ENCODE peak calls at places on chromosome 19, in nine cellular contexts. I, B, T, A, Y, Q, X, C and S are unnamed samples.

GRCh38 chr19:35044317-35045117 is 3.0 kb downstream of the HPN start:
- DNase-seq in X (peak; percentile 18), Q (peak; percentile 66), B (peak; percentile 54), Y (peak; percentile 54), T (peak; percentile 95), A (peak; percentile 62), I (peak; percentile 60), C (no peak), S (peak; percentile 57)

GRCh38 chr19:35911790-35912189 is 3.7 kb upstream of the TYROBP start:
- DNase-seq in I (no peak), Y (no peak), T (no peak), B (no peak), C (no peak), Q (no peak), X (peak; percentile 38), A (no peak), S (no peak)

GRCh38 chr19:6963937-6964336 is 57.3 kb downstream of the MBD3L2B start:
- DNase-seq in A (no peak), C (no peak), B (peak; percentile 33), X (no peak), I (no peak), Y (no peak), Q (no peak), T (no peak), S (no peak)

GRCh38 chr19:29663861-29664752 is 1.2 kb upstream of the PLEKHF1 start:
- DNase-seq in B (no peak), A (no peak), I (no peak), X (peak; percentile 56), Q (no peak), C (no peak), T (no peak), Y (no peak), S (no peak)

GRCh38 chr19:43552616-43553015 is 19.6 kb downstream of the ZNF575 start:
- DNase-seq in Q (no peak), C (no peak), A (no peak), X (no peak), I (no peak), T (no peak), Y (no peak), B (no peak), S (no peak)

GRCh38 chr19:43450545-43450997 is 14.8 kb downstream of the LYPD3 start:
- DNase-seq in X (peak; percentile 75), T (no peak), C (no peak), Q (no peak), I (no peak), B (no peak), A (no peak), Y (no peak), S (peak; percentile 73)

GRCh38 chr19:32349724-32350475 is 4.5 kb downstream of the ZNF507 start:
- DNase-seq in Q (peak; percentile 92), T (no peak), X (no peak), A (no peak), C (no peak), Y (no peak), B (no peak), I (no peak), S (peak; percentile 14)

GRCh38 chr19:36573020-36573947 is at the start of gene ZNF529:
- DNase-seq in A (peak; percentile 90), C (peak; percentile 94), Y (peak; percentile 93), I (peak; percentile 97), B (peak; percentile 91), Q (peak; percentile 82), T (peak; percentile 93), X (peak; percentile 90), S (peak; percentile 88)

GRCh38 chr19:677601-678380 is 1.6 kb downstream of the FSTL3 start:
- DNase-seq in T (peak; percentile 38), I (no peak), A (no peak), X (peak; percentile 65), Q (no peak), B (no peak), C (peak; percentile 79), Y (peak; percentile 57), S (no peak)

GRCh38 chr19:38830039-38830733 is 1.4 kb downstream of the ECH1 start:
- DNase-seq in T (no peak), Q (no peak), C (no peak), I (no peak), B (no peak), A (no peak), Y (no peak), X (peak; percentile 45), S (peak; percentile 80)

GRCh38 chr19:17337675-17338439 is 504 bp downstream of the GTPBP3 start:
- DNase-seq in Q (no peak), I (peak; percentile 63), A (no peak), C (peak; percentile 89), Y (no peak), T (no peak), B (peak; percentile 63), X (no peak), S (no peak)

GRCh38 chr19:55676384-55676783 is 1.4 kb downstream of the EPN1 start:
- DNase-seq in T (no peak), X (peak; percentile 10), B (no peak), Y (no peak), Q (peak; percentile 93), C (no peak), A (no peak), I (no peak), S (peak; percentile 37)

GRCh38 chr19:8731428-8732169 is 10.2 kb downstream of the OR2Z1 start:
- DNase-seq in B (peak; percentile 63), X (no peak), Y (no peak), T (no peak), A (no peak), Q (no peak), I (peak; percentile 3), C (no peak), S (no peak)

DNA sequence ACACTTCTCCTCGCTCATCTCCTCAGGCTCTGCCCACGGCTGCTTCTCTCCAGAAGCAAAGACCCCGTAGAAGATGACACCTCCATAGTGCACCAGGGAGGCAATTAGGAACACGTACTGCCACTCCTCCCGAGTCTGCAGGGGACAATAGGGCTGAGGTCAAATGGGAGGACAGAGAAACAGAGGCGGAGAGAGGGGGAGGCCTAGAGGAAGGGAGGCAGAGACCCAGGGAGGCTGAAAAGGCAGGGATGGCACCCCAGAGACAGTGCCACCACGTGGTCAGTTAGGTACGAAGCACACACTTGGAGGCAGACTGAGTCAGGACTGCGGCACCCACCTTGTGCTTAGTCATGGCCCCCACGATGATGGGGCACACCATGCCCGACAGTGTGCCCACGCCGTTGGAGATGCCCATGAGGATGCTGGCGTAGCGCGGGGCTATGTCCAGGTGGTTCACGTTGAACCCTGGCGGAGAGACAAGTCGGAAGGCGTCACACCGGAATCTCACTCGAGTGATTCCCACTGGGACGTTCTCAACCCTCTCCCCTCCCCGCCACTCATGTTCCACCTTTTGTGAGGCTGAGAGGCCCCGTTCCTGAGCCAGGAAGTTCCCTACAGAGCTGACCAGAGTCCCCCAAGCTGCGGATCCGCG is 5.6 kb downstream of the GFY start:
- DNase-seq in B (peak; percentile 69), C (no peak), Q (no peak), T (no peak), X (no peak), Y (no peak), A (no peak), I (peak; percentile 38), S (no peak)
- TF ChIP-seq CTCF in B (peak; percentile 57), C (no peak), Q (no peak), T (peak; percentile 46), X (no peak), Y (peak; percentile 3), A (no peak), I (peak; percentile 46), S (peak; percentile 16)

GRCh38 chr19:11478167-11479089 is 2.4 kb downstream of the ELAVL3 start:
- DNase-seq in C (no peak), I (no peak), X (no peak), T (no peak), A (no peak), B (no peak), Q (no peak), Y (no peak), S (no peak)

GRCh38 chr19:11480927-11481776 is at the start of gene ELAVL3:
- DNase-seq in A (no peak), Y (no peak), C (peak; percentile 82), Q (no peak), I (peak; percentile 72), B (no peak), T (no peak), X (no peak), S (no peak)

GRCh38 chr19:11480081-11480926 is 542 bp downstream of the ELAVL3 start:
- DNase-seq in I (no peak), X (no peak), T (no peak), Q (no peak), Y (no peak), B (peak; percentile 27), A (no peak), C (peak; percentile 83), S (no peak)

GRCh38 chr19:11479470-11480080 is 1.3 kb downstream of the ELAVL3 start:
- DNase-seq in I (peak; percentile 85), Q (no peak), Y (peak; percentile 67), A (peak; percentile 26), C (peak; percentile 91), B (no peak), X (peak; percentile 15), T (no peak), S (peak; percentile 30)

DNA sequence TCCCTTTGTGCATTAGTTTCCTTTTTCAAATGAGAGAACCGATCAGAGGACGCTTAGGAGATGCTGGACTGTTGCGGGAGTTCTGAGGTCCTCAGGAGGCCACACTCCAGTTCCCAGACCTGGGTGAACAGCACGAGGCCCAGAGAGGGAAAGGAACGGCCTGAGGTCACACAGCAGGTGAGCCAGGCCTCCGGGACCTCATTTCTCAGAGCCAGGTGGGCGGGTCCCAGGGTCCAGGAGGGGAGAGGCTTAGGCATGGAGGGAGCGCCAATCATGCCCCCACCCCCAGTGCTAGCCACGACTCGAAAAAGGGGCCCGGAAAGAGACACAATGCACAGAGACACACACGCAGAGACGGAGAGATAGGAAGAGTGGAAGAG is 1.8 kb downstream of the ELAVL3 start:
- DNase-seq in T (no peak), A (no peak), Y (no peak), C (no peak), B (no peak), Q (no peak), X (no peak), I (no peak), S (no peak)
- H3K4me3 ChIP-seq in T (no peak overlapping the region), A (peak overlapping the region; percentile 11), Y (no peak overlapping the region), C (no peak overlapping the region), B (no peak overlapping the region), Q (no peak overlapping the region), X (no peak overlapping the region), I (peak overlapping the region; percentile 27), S (no peak overlapping the region)

DNA sequence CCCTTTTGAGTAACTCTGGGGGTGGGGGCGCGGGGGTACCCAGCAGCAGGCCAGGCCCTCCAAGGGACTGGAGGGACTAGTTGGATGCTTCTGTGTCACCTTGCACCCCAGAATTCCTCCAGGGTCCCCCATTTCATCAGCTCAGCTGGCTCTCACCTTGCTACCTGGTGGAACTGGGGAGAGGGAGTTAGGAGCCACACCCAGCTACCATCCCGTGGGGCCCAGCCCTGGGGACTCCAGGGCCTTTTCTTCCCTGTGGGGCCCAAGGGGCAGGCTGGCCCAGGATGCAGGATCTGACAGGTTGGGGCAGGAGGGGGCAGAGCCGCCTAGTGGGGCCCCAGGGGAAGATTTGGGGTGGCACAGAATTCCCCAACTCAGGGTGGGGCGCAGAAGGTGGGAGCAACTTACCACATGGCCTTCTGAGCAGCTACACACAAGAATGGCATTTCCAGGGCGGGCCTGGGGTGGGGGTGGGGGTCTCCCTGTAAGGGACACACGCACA is 32.8 kb upstream of the NANOS3 start:
- DNase-seq in C (no peak), Y (peak; percentile 73), B (no peak), A (no peak), X (no peak), Q (no peak), T (no peak), I (no peak), S (no peak)
- TF ChIP-seq CTCF in C (no peak), Y (no peak), B (no peak), A (no peak), X (no peak), Q (no peak), T (no peak), I (no peak), S (no peak)

GRCh38 chr19:56837492-56837891 is 3.0 kb downstream of the PEG3 start:
- DNase-seq in Y (no peak), I (no peak), A (peak; percentile 22), C (peak; percentile 84), Q (peak; percentile 90), X (no peak), T (no peak), B (no peak), S (peak; percentile 45)
- H3K4me3 ChIP-seq in Y (no peak overlapping the region), I (no peak overlapping the region), A (peak overlapping the region; percentile 33), C (no peak overlapping the region), Q (peak overlapping the region; percentile 59), X (peak overlapping the region; percentile 34), T (no peak overlapping the region), B (no peak overlapping the region), S (peak overlapping the region; percentile 40)